ENCODE peak calls at places on chromosome 14, in four cellular contexts. Z is cardiac muscle cell, F is progenitor cell of endocrine pancreas, N is thoracic aorta. W is an unnamed sample.

GRCh38 chr14:26621807-26622560 is 24.2 kb upstream of the NOVA1 start:
- DNase-seq in F (no peak), Z (peak), N (no peak), W (no peak)

GRCh38 chr14:95143813-95144620 is 13.3 kb downstream of the DICER1 start:
- DNase-seq in N (no peak), Z (peak), F (no peak), W (no peak)

GRCh38 chr14:51219473-51220448 is 20.3 kb upstream of the TMX1 start:
- DNase-seq in F (no peak), Z (peak), N (no peak), W (no peak)

GRCh38 chr14:99561827-99562226 is 42.2 kb downstream of the CCDC85C start:
- DNase-seq in Z (no peak), F (no peak), N (no peak), W (no peak)

GRCh38 chr14:101591121-101591520 is 29.8 kb downstream of the DIO3 start:
- DNase-seq in F (no peak), Z (peak), N (no peak), W (no peak)

GRCh38 chr14:74038015-74038859 is 19.1 kb downstream of the BBOF1 start:
- DNase-seq in N (no peak), F (no peak), Z (peak), W (no peak)

GRCh38 chr14:52241102-52241793 is 26.2 kb upstream of the PTGDR start:
- DNase-seq in Z (peak), N (no peak), F (no peak), W (no peak)

GRCh38 chr14:51674294-51675002 is 22.7 kb downstream of the FRMD6 start:
- DNase-seq in Z (peak), N (no peak), F (no peak), W (no peak)

GRCh38 chr14:75126121-75126544 is 715 bp downstream of the NEK9 start:
- DNase-seq in F (no peak), N (no peak), Z (no peak), W (no peak)

GRCh38 chr14:72883963-72884362 is 9.9 kb downstream of the DPF3 start:
- DNase-seq in F (no peak), N (no peak), Z (no peak), W (no peak)

GRCh38 chr14:54138354-54139038 is 181.9 kb upstream of the BMP4 start:
- DNase-seq in Z (no peak), N (no peak), F (no peak), W (no peak)

GRCh38 chr14:99055019-99055418 is 217.0 kb downstream of the BCL11B start:
- DNase-seq in F (no peak), Z (no peak), N (no peak), W (no peak)

GRCh38 chr14:55328317-55328716 is 57.1 kb downstream of the FBXO34 start:
- DNase-seq in N (no peak), Z (peak), F (no peak), W (no peak)

DNA sequence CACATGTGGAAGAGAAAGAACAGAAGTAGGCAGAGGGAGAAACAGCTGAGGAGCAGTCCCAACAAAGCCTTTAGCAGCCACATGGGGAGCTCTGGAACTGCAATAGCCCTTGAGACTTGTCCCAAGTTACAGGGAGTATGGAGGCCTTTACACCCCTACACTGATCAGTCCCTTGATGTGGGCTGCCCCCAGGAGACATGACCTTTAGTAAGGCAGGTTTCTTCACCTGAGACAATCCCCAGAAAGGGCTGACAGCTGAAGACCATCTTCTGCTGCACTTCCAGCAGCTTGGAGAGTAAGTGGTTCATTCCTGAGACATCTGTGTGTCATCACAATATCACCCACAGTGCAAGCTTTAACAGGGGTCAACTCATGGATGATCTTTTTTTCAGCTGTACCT is 8.6 kb upstream of the SNAPC1 start:
- DNase-seq in F (no peak), N (no peak), Z (peak), W (no peak)
- TF ChIP-seq CTCF in F (no peak), N (no peak), Z (peak), W (no peak)

GRCh38 chr14:93707475-93707874 is 80.8 kb downstream of the PRIMA1 start:
- DNase-seq in F (no peak), N (no peak), Z (no peak), W (no peak)
- TF ChIP-seq CTCF in F (no peak), N (no peak), Z (no peak), W (no peak)

DNA sequence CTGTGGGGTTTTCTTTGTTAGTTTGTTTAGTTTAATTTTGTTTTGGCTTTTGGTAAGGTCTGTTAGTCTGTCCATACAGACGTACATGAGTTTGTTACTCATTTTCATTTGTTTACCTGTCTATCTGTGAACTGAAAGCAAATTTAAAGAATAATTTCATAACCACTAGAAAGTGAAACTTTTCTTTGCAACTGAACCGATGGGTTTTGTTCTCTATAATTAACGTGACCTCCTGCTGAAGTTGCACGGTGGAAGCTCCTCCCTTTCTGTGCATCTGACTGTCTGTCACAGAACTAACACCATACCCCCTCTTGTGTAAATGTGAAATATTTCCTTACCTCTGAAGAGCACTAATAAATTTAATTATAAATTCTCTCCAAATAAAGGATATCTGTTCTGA is 595.5 kb downstream of the GALC start:
- DNase-seq in F (no peak), N (no peak), Z (no peak), W (no peak)
- TF ChIP-seq CTCF in F (no peak), N (no peak), Z (no peak), W (no peak)

GRCh38 chr14:28608438-28608837 is 158.1 kb upstream of the FOXG1 start:
- DNase-seq in N (no peak), Z (peak), F (no peak), W (no peak)
- TF ChIP-seq CTCF in N (no peak), Z (no peak), F (no peak), W (no peak)

DNA sequence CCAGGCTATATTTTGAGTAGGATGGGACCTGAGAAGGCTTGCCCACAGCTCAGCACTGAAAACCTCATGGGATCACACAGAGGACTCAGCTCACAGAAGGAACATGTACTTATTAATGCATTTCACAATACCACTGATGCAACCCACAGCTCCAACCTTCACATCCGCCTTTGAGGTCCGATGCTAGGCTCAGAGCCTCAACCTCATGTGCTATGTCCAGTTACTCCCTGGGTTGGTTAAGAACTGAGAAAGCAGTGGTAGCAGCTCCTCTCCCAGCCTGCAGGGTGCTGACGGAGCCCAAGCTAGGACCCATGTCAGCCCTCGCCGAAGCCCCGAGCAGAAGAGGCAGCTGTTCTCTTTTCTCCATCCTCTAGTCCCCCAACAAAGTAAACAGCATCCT is 52.9 kb downstream of the SPTB start:
- DNase-seq in Z (peak), N (no peak), F (no peak), W (no peak)
- TF ChIP-seq CTCF in Z (no peak), N (no peak), F (no peak), W (no peak)

W was measured in neural crest cell.